ENCODE peak calls at places on chromosomes 4 and X, in five cellular contexts. L is NCI-H1092, Y is AG09319, U is GM12892, K is NCI-H1105. B is an unnamed sample.

GRCh38 chr4:164343472-164343976 is 410.4 kb upstream of the SMIM31 start:
- DNase-seq in L (no peak), Y (no peak), U (no peak), K (no peak), B (no peak)

GRCh38 chr4:123826896-123827295 is 430.3 kb downstream of the SPRY1 start:
- DNase-seq in L (no peak), Y (no peak), U (no peak), K (no peak), B (no peak)

GRCh38 chr4:21697583-21697982 is 251.0 kb downstream of the KCNIP4 start:
- DNase-seq in L (no peak), Y (no peak), U (no peak), K (peak), B (no peak)

GRCh38 chr4:58740897-58741296 is 1630.7 kb upstream of the IGFBP7 start:
- DNase-seq in L (no peak), Y (no peak), U (no peak), K (no peak), B (no peak)

GRCh38 chrX:53616921-53617320 is 69.6 kb downstream of the HUWE1 start:
- DNase-seq in L (no peak), Y (no peak), U (no peak), K (no peak), B (no peak)

GRCh38 chr4:23058113-23058512 is 365.4 kb downstream of the GBA3 start:
- DNase-seq in L (no peak), Y (no peak), U (no peak), K (no peak), B (no peak)

GRCh38 chr4:158553364-158553763 is 31.7 kb downstream of the RXFP1 start:
- DNase-seq in L (no peak), Y (no peak), U (no peak), K (no peak), B (no peak)

GRCh38 chr4:69907151-69907550 is 23.7 kb upstream of the CSN1S1 start:
- DNase-seq in L (no peak), Y (no peak), U (no peak), K (no peak), B (no peak)

GRCh38 chr4:185282968-185283367 is 73.6 kb downstream of the SNX25 start:
- DNase-seq in L (no peak), Y (no peak), U (no peak), K (no peak), B (no peak)

GRCh38 chrX:107700317-107700774 is 72.0 kb downstream of the PRPS1 start:
- DNase-seq in L (no peak), Y (no peak), U (no peak), K (no peak), B (no peak)

GRCh38 chrX:128800138-128800537 is 723.2 kb downstream of the SMARCA1 start:
- DNase-seq in L (no peak), Y (no peak), U (no peak), K (no peak), B (no peak)

GRCh38 chrX:20620301-20620700 is 353.6 kb upstream of the RPS6KA3 start:
- DNase-seq in L (no peak), Y (no peak), U (no peak), K (no peak), B (no peak)

GRCh38 chr4:8871417-8872401 is at the start of gene HMX1:
- DNase-seq in L (no peak), Y (no peak), U (no peak), K (peak), B (no peak)

GRCh38 chr4:31026216-31026615 is 306.0 kb downstream of the PCDH7 start:
- DNase-seq in L (no peak), Y (no peak), U (no peak), K (no peak), B (no peak)

B was measured in GM19239.